ENCODE peak calls at places on chromosomes 6 and 20, in five cellular contexts. O, B, K, E and Q are unnamed samples.

GRCh38 chr6:143449731-143450452 is 603 bp downstream of the ADAT2 start:
- DNase-seq in O (no peak), B (no peak), K (no peak), E (peak), Q (no peak)

GRCh38 chr6:101537917-101538316 is 144.4 kb downstream of the GRIK2 start:
- DNase-seq in O (no peak), B (no peak), K (no peak), E (no peak), Q (no peak)

GRCh38 chr6:132520953-132521352 is 8.0 kb upstream of the STX7 start:
- DNase-seq in O (no peak), B (peak), K (no peak), E (peak), Q (no peak)

GRCh38 chr20:41233976-41234514 is 83.5 kb downstream of the ZHX3 start:
- DNase-seq in O (no peak), B (no peak), K (no peak), E (no peak), Q (no peak)

GRCh38 chr6:41135062-41135832 is 18.9 kb downstream of the TREML1 start:
- DNase-seq in O (no peak), B (no peak), K (no peak), E (no peak), Q (no peak)

GRCh38 chr6:54273214-54273820 is 34.9 kb upstream of the TINAG start:
- DNase-seq in O (no peak), B (no peak), K (no peak), E (no peak), Q (no peak)

GRCh38 chr6:13273931-13274706 is 54.2 kb downstream of the TBC1D7 start:
- DNase-seq in O (no peak), B (no peak), K (no peak), E (no peak), Q (no peak)

GRCh38 chr6:14502551-14502950 is 385.0 kb downstream of the CD83 start:
- DNase-seq in O (no peak), B (no peak), K (no peak), E (peak), Q (no peak)

GRCh38 chr6:34514593-34515472 is 41.3 kb downstream of the SPDEF start:
- DNase-seq in O (no peak), B (peak), K (no peak), E (peak), Q (no peak)

GRCh38 chr6:19997104-19997503 is 159.9 kb downstream of the ID4 start:
- DNase-seq in O (no peak), B (no peak), K (no peak), E (no peak), Q (no peak)

GRCh38 chr20:13819885-13820645 is 35.2 kb downstream of the NDUFAF5 start:
- DNase-seq in O (no peak), B (no peak), K (no peak), E (peak), Q (peak)

GRCh38 chr6:39003072-39003471 is 45.5 kb upstream of the GLP1R start:
- DNase-seq in O (no peak), B (no peak), K (no peak), E (no peak), Q (no peak)

GRCh38 chr6:24122139-24122538 is 3.9 kb upstream of the NRSN1 start:
- DNase-seq in O (no peak), B (no peak), K (no peak), E (no peak), Q (no peak)

GRCh38 chr6:73798592-73798991 is 102.6 kb downstream of the CD109 start:
- DNase-seq in O (no peak), B (peak), K (peak), E (peak), Q (peak)

GRCh38 chr6:109381007-109381746 is 1.1 kb downstream of the CD164 start:
- DNase-seq in O (no peak), B (no peak), K (no peak), E (peak), Q (no peak)

GRCh38 chr6:46876126-46876525 is 45.6 kb downstream of the ADGRF5 start:
- DNase-seq in O (no peak), B (no peak), K (no peak), E (peak), Q (peak)

GRCh38 chr20:10096790-10097189 is 62.0 kb downstream of the ANKEF1 start:
- DNase-seq in O (no peak), B (no peak), K (no peak), E (no peak), Q (no peak)

GRCh38 chr6:24696097-24696496 is 22.9 kb downstream of the C6orf62 start:
- DNase-seq in O (no peak), B (no peak), K (no peak), E (no peak), Q (no peak)

GRCh38 chr6:39834866-39835265 is 42.7 kb downstream of the DAAM2 start:
- DNase-seq in O (no peak), B (no peak), K (no peak), E (no peak), Q (no peak)

GRCh38 chr20:5470943-5471342 is 154.2 kb upstream of the PROKR2 start:
- DNase-seq in O (no peak), B (no peak), K (no peak), E (no peak), Q (no peak)

GRCh38 chr20:43955244-43956191 is 40.9 kb downstream of the TOX2 start:
- DNase-seq in O (no peak), B (peak), K (peak), E (peak), Q (peak)

GRCh38 chr6:157272866-157273755 is 50.2 kb downstream of the TMEM242 start:
- DNase-seq in O (no peak), B (no peak), K (no peak), E (no peak), Q (no peak)

GRCh38 chr6:43669050-43669921 is 18.3 kb downstream of the MRPS18A start:
- DNase-seq in O (no peak), B (no peak), K (peak), E (peak), Q (no peak)

GRCh38 chr6:296151-297122 is 4.2 kb downstream of the DUSP22 start:
- DNase-seq in O (peak), B (no peak), K (no peak), E (no peak), Q (no peak)

GRCh38 chr20:61896058-61896961 is 169.4 kb downstream of the TAF4 start:
- DNase-seq in O (no peak), B (no peak), K (peak), E (peak), Q (no peak)

GRCh38 chr6:26121141-26122004 is 34.1 kb downstream of the HFE start:
- DNase-seq in O (no peak), B (no peak), K (no peak), E (peak), Q (no peak)

GRCh38 chr6:33955566-33955965 is 151.8 kb upstream of the MLN start:
- DNase-seq in O (no peak), B (no peak), K (no peak), E (no peak), Q (no peak)

GRCh38 chr6:138576303-138576702 is 77.0 kb upstream of the NHSL1 start:
- DNase-seq in O (no peak), B (no peak), K (no peak), E (no peak), Q (no peak)

GRCh38 chr6:20631525-20631924 is 97.3 kb downstream of the CDKAL1 start:
- DNase-seq in O (no peak), B (no peak), K (no peak), E (no peak), Q (no peak)

GRCh38 chr6:27882624-27883023 is 29.6 kb downstream of the OR2B2 start:
- DNase-seq in O (no peak), B (no peak), K (no peak), E (no peak), Q (no peak)

GRCh38 chr20:61657719-61658377 is 405.8 kb downstream of the CDH4 start:
- DNase-seq in O (no peak), B (no peak), K (no peak), E (no peak), Q (peak)

GRCh38 chr6:31037169-31037568 is 26.9 kb downstream of the MUC22 start:
- DNase-seq in O (no peak), B (no peak), K (no peak), E (peak), Q (no peak)

GRCh38 chr6:31915351-31915750 is 12.2 kb upstream of the C2 start:
- DNase-seq in O (no peak), B (no peak), K (no peak), E (no peak), Q (no peak)

DNA sequence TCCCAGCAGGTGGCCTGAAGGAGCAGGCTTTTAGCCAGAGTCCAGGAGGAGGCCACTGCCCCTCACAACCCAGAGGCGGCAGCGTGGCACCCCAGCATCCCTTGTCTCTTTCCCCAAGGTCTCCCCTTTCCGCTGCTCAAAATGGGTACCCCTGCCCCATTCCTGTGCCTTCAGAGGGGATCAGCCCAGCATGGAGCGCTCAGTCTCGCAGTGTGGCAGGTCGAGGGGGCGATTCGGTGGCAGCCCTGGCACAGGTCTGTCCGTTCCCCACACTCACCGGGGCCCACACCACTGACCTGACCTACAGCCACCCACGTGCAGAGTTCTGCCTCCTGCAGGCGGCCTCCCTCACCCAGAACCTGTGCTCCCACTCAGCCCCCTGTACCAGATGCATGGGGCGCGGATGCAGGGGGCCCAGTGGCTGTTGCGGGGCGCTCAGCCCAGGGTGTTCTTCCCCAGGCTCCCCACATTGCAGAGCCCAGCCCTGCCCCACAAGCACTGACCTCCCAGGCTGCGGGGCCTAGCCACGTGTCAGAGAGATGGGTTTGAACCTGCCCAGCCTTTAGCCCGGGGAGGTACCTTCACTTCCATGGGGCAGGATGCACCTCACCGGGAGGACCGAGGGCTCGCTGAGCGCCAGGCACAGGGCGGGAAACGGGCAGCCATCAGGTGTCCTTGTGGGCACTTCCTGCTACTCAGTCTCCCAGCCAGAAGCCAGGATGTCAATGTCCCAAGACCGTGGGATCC is 41.8 kb downstream of the DSTN start:
- DNase-seq in O (no peak), B (no peak), K (no peak), E (peak), Q (no peak)
- TF ChIP-seq CTCF in O (peak), B (peak), K (peak), E (peak), Q (peak)

DNA sequence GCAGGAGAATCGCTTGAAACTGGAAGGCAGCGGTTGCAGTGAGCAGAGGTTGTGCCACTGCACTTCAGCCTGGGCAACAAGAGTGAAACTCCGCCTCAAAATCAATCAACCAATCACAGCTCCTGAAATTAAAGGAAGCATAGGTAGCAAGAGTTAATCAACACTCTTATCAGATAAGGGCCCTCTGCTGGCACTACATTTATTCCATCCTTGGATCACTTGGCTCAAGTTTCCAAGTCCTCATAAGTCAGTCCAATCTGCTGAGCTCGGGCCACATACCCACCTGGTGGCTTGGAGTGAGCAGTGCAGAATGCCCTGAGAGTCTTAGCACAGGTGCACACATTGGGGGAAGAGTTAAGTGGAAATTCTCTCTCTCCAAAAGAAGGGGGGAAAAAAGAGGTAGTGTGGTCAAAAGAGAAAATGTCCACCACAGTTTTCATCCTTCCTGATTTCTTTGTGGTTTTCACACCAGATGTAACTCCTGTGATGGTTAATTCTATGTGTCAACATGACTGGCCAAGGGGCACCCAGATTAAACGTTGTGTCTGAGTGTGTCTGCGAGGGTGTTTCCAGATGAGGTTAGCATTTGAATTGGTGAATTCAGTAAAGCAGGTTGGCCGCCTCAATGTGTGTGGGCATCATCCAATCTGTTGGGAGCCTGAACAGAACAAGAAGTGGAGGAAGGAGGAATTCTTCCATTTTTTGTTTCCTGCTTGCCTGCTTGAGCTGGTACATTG is 14.2 kb upstream of the FAM8A1 start:
- DNase-seq in O (no peak), B (no peak), K (no peak), E (peak), Q (no peak)
- TF ChIP-seq CTCF in O (peak), B (no peak), K (no peak), E (no peak), Q (peak)

DNA sequence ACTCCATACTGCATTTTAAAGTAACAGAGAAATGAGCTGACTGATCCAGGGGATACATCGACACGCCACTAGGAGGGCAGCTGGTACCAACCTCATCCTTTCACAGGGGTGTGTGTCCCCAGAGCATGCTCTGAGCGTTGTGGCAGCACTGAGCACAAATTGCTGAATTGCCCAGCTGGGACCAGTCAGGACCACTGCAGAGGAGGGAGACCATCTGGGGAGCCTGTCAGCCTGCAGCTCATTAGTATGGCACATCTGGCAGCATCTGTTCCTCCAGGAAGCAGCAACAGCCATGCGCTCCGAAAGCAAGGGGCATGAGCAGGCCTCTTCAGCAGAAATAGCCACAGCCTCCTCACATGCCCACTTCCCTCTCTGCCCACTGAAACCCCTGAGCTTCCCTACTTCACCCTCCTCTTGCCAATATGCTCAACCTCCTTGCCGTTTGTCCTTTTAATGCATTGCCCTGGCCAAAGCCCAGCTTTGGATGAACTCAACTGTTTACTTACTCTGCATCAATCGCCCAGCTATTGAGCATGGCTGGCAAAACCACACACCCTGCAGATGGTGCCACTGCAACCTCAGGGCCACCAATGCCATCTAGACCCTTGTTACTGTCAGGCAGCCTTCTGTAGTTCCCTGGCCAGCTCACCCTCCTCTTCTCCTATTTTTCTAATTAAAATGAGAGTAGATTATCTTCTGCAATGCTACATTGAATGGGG is 77.6 kb upstream of the NEDD9 start:
- DNase-seq in O (no peak), B (peak), K (no peak), E (no peak), Q (no peak)
- TF ChIP-seq CTCF in O (peak), B (peak), K (no peak), E (peak), Q (no peak)

DNA sequence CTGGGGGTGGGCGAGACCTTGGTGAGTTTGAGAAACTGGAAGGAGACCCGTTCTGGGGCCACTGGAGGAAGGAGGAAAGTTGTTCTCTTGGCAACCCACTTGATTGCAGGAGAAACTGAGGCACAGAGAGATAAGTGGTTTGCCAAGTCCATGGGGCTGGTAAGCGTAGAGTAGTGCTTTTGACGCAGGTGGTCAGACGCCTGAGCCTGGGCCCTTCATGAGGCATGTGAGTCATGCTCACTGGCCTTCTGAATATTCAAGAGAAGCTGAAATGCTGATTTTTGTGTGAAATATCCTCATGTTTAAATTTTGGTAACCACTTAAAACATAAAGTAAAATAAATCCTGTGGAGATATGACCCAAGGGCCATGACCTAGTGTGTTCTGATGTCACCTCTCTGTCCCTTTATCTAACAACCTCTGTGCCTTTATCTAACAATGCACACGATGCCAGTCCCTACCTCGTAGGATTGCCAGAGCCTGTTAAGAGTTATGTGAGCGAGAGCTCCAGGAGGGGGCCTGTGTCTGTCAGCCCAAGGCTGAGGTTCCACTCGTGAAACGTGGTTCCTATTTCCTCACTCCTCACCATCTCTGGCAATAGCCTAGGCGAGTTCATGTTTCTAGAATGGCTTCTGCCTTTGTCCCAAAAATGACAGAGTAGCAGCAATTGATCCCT is 32.8 kb upstream of the PMEPA1 start:
- DNase-seq in O (no peak), B (no peak), K (no peak), E (no peak), Q (no peak)
- TF ChIP-seq CTCF in O (no peak), B (no peak), K (no peak), E (no peak), Q (no peak)

GRCh38 chr6:80005406-80005805 is 957 bp downstream of the TTK start:
- DNase-seq in O (no peak), B (no peak), K (no peak), E (no peak), Q (no peak)

GRCh38 chr6:80006541-80006940 is 2.1 kb downstream of the TTK start:
- DNase-seq in O (no peak), B (no peak), K (no peak), E (no peak), Q (no peak)

GRCh38 chr6:80009531-80009930 is 5.1 kb downstream of the TTK start:
- DNase-seq in O (no peak), B (no peak), K (no peak), E (no peak), Q (no peak)

GRCh38 chr6:80004199-80005072 is at the start of gene TTK:
- DNase-seq in O (peak), B (peak), K (peak), E (peak), Q (peak)

GRCh38 chr6:80010296-80010695 is 5.8 kb downstream of the TTK start:
- DNase-seq in O (no peak), B (no peak), K (no peak), E (no peak), Q (no peak)
- TF ChIP-seq CTCF in O (no peak), B (no peak), K (no peak), E (peak), Q (peak)